ENCODE peak calls at places on chromosomes 1 and 21, in ten cellular contexts. A is pancreas, G is endothelial cell, V is astrocyte of the cerebellum, I is MCF 10A, R is esophagus squamous epithelium, Y is psoas muscle, C is Daoy, Q is nucleus accumbens, E is body of pancreas. B is an unnamed sample.

GRCh38 chr1:8632092-8632491 is 185.3 kb downstream of the RERE start:
- DNase-seq in A (no peak), G (no peak), V (no peak), I (no peak), R (no peak), Y (no peak), C (no peak), Q (no peak), E (no peak), B (no peak)

GRCh38 chr1:209094384-209094783 is 489.1 kb upstream of the CAMK1G start:
- DNase-seq in A (no peak), G (no peak), V (no peak), I (no peak), R (no peak), Y (no peak), C (no peak), Q (no peak), E (no peak), B (no peak)

GRCh38 chr1:206699626-206700025 is 14.9 kb downstream of the MAPKAPK2 start:
- DNase-seq in A (no peak), G (no peak), V (no peak), I (peak), R (no peak), Y (peak), C (no peak), Q (no peak), E (no peak), B (no peak)

GRCh38 chr1:58251415-58252073 is 295.0 kb downstream of the OMA1 start:
- DNase-seq in A (no peak), G (peak), V (no peak), I (peak), R (no peak), Y (no peak), C (peak), Q (no peak), E (no peak), B (no peak)

GRCh38 chr1:43653893-43654292 is 3.9 kb downstream of the KDM4A start:
- DNase-seq in A (no peak), G (no peak), V (no peak), I (no peak), R (no peak), Y (no peak), C (no peak), Q (no peak), E (no peak), B (no peak)

GRCh38 chr1:203556047-203556851 is 62.3 kb downstream of the OPTC start:
- DNase-seq in A (no peak), G (no peak), V (no peak), I (no peak), R (no peak), Y (peak), C (peak), Q (no peak), E (peak), B (peak)

GRCh38 chr1:44808063-44808937 is at the start of gene BTBD19:
- DNase-seq in A (peak), G (peak), V (peak), I (no peak), R (no peak), Y (peak), C (peak), Q (peak), E (peak), B (peak)

GRCh38 chr1:200907611-200908097 is 13.0 kb downstream of the INAVA start:
- DNase-seq in A (no peak), G (no peak), V (no peak), I (peak), R (no peak), Y (no peak), C (no peak), Q (no peak), E (no peak), B (no peak)

GRCh38 chr1:64955093-64956066 is 11.0 kb downstream of the JAK1 start:
- DNase-seq in A (no peak), G (no peak), V (no peak), I (no peak), R (no peak), Y (no peak), C (no peak), Q (no peak), E (peak), B (no peak)

GRCh38 chr21:17819878-17820232 is 699 bp upstream of the C21orf91 start:
- DNase-seq in A (no peak), G (no peak), V (no peak), I (no peak), R (no peak), Y (no peak), C (no peak), Q (no peak), E (no peak), B (no peak)

GRCh38 chr1:109803901-109804331 is 40.2 kb upstream of the EPS8L3 start:
- DNase-seq in A (no peak), G (no peak), V (no peak), I (no peak), R (no peak), Y (peak), C (peak), Q (no peak), E (no peak), B (no peak)

GRCh38 chr1:201887116-201887866 is 1.4 kb upstream of the SHISA4 start:
- DNase-seq in A (no peak), G (no peak), V (no peak), I (no peak), R (no peak), Y (no peak), C (no peak), Q (peak), E (no peak), B (no peak)

GRCh38 chr1:96080925-96081324 is 640.7 kb upstream of the PTBP2 start:
- DNase-seq in A (no peak), G (no peak), V (no peak), I (peak), R (no peak), Y (no peak), C (no peak), Q (no peak), E (no peak), B (no peak)

GRCh38 chr1:115291731-115292130 is 46.3 kb downstream of the NGF start:
- DNase-seq in A (no peak), G (no peak), V (peak), I (no peak), R (no peak), Y (no peak), C (no peak), Q (no peak), E (no peak), B (no peak)

GRCh38 chr1:60848583-60849188 is 233.7 kb upstream of the NFIA start:
- DNase-seq in A (no peak), G (no peak), V (peak), I (peak), R (no peak), Y (no peak), C (peak), Q (no peak), E (no peak), B (no peak)

GRCh38 chr1:83626603-83627002 is 372.3 kb downstream of the TTLL7 start:
- DNase-seq in A (peak), G (no peak), V (no peak), I (peak), R (no peak), Y (no peak), C (no peak), Q (no peak), E (peak), B (no peak)

GRCh38 chr21:35426484-35426883 is 377.4 kb upstream of the RUNX1 start:
- DNase-seq in A (no peak), G (no peak), V (no peak), I (no peak), R (no peak), Y (no peak), C (no peak), Q (no peak), E (no peak), B (no peak)

GRCh38 chr1:182309631-182310351 is 81.8 kb downstream of the GLUL start:
- DNase-seq in A (no peak), G (no peak), V (no peak), I (peak), R (no peak), Y (no peak), C (peak), Q (no peak), E (no peak), B (no peak)

GRCh38 chr1:28280501-28280900 is 21.2 kb downstream of the SESN2 start:
- DNase-seq in A (no peak), G (no peak), V (no peak), I (no peak), R (no peak), Y (no peak), C (peak), Q (no peak), E (no peak), B (peak)

GRCh38 chr1:204142032-204142974 is 9.5 kb downstream of the ETNK2 start:
- DNase-seq in A (no peak), G (no peak), V (no peak), I (no peak), R (no peak), Y (no peak), C (no peak), Q (no peak), E (no peak), B (no peak)

B was measured in right cardiac atrium.